ENCODE peak calls at places on chromosomes 6 and 20, in five cellular contexts. D is HepG2, S is GM23338, H is HL-60, C is K562. U is an unnamed sample.

GRCh38 chr20:24676353-24676977 is 207.0 kb downstream of the SYNDIG1 start:
- DNase-seq in C (no peak), H (no peak), S (no peak), D (no peak), U (no peak)

GRCh38 chr6:75748743-75749538 is at the start of gene MYO6:
- DNase-seq in H (no peak), D (peak; percentile 26), C (peak; percentile 73), S (peak; percentile 80), U (no peak)

GRCh38 chr6:132190097-132190814 is 211.0 kb downstream of the MOXD1 start:
- DNase-seq in D (no peak), S (no peak), C (no peak), H (no peak), U (peak; percentile 12)

GRCh38 chr20:3890410-3890751 is 1.2 kb downstream of the PANK2 start:
- DNase-seq in H (no peak), C (no peak), S (peak; percentile 55), D (peak; percentile 48), U (no peak)

GRCh38 chr6:44920952-44921491 is 407.1 kb upstream of the RUNX2 start:
- DNase-seq in S (no peak), C (peak; percentile 16), D (peak; percentile 81), H (no peak), U (no peak)

GRCh38 chr20:45336530-45337366 is 11.5 kb downstream of the SDC4 start:
- DNase-seq in S (no peak), C (no peak), D (peak; percentile 88), H (no peak), U (peak; percentile 87)

GRCh38 chr6:36577298-36577697 is 16.9 kb upstream of the SRSF3 start:
- DNase-seq in C (peak; percentile 61), H (no peak), D (peak; percentile 75), S (no peak), U (no peak)

GRCh38 chr6:246349-246748 is 45.9 kb upstream of the DUSP22 start:
- DNase-seq in D (no peak), C (no peak), H (no peak), S (no peak), U (no peak)

GRCh38 chr6:11613858-11614257 is 76.3 kb downstream of the TMEM170B start:
- DNase-seq in C (no peak), S (no peak), D (no peak), H (no peak), U (no peak)

GRCh38 chr6:52373294-52373693 is 11.3 kb downstream of the PAQR8 start:
- DNase-seq in H (no peak), S (no peak), D (no peak), C (no peak), U (no peak)

GRCh38 chr20:63974402-63975200 is 4.8 kb downstream of the SAMD10 start:
- DNase-seq in S (no peak), H (no peak), D (no peak), C (no peak), U (no peak)

GRCh38 chr20:5865604-5866003 is 84.7 kb downstream of the TRMT6 start:
- DNase-seq in H (no peak), S (no peak), C (no peak), D (no peak), U (no peak)

GRCh38 chr6:153436346-153436745 is 305.3 kb upstream of the RGS17 start:
- DNase-seq in S (peak; percentile 43), C (no peak), H (no peak), D (no peak), U (no peak)

GRCh38 chr6:40852667-40853383 is 186.2 kb downstream of the UNC5CL start:
- DNase-seq in H (peak; percentile 14), C (peak; percentile 63), S (peak; percentile 67), D (peak; percentile 26), U (no peak)

GRCh38 chr6:82017316-82017715 is 230.2 kb downstream of the IBTK start:
- DNase-seq in S (peak; percentile 54), H (no peak), D (peak; percentile 79), C (no peak), U (no peak)
- TF ChIP-seq POLR2AphosphoS5 in S (no peak), H (no peak), D (no peak), C (no peak), U (no peak)

DNA sequence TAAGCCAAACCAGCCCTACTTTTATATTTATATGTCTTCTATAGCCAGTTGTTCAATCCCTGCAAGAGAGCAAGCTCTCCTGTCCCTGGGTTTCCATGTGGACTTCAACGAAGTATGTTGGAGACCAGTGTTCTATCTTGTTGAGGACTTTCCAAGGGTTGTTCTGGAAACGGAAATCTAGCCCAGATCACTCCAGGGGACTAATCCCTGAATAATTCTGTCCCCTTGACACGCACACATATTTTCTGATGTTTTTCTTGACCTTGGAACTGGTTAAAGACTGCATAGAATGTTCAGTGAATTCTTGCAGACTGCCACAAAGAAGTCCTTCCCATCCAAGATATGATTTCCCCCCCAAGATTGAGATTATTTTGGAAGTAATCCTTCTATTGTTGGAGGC is 9.5 kb upstream of the MYLK2 start:
- DNase-seq in D (no peak), S (no peak), C (no peak), H (no peak), U (no peak)
- TF ChIP-seq REST in D (no peak), S (no peak), C (no peak), H (no peak), U (no peak)

GRCh38 chr6:92879526-92879925 is 539.8 kb downstream of the EPHA7 start:
- DNase-seq in C (no peak), D (no peak), H (no peak), S (no peak), U (no peak)
- H3K4me3 ChIP-seq in C (no peak overlapping the region), D (no peak overlapping the region), H (no peak overlapping the region), S (no peak overlapping the region), U (no peak overlapping the region)

DNA sequence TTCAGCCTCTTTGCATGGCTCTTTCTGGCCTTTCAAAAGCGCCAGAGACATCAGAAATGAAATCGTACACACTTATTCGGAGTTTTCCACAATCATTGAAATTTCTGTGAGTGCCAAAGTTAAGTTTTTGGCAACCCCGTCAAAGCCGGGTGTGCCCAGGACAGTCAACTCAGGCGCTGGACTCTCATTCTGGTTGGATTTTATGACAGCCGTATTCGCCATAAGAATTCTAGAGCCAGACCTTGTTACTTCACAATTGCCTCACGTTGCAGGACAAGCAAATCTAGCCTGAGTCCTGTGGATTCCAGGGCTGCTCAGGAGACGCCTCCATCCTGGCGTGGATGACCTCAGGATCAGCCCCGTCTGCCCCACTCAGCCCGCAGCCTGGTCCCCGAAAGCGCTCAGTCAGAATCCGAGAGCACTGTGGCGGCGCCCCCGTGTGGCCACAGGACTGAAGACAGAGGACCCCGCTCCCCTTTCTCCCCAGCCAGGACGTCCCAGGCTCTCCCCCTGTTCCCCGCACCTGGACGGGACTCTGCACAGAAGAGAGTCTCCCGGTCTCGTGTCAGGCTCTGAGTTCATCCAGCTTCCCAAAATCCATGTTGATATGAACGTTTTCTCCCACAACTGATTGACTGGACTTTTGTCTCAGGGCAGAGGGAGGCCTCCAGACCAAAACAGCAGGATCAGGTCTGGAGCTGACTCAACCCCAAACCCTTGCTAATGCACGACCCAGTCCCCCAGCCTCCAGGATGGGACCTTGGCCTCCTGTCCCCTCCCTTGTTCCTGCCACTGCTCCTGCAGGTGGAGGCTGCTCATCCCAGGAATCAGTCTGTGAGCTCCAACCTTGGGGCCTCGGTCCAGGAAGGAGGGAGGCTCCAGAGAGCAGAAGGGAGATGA is 38.2 kb downstream of the MICA start:
- DNase-seq in D (peak; percentile 60), H (peak; percentile 34), C (peak; percentile 88), S (peak; percentile 96), U (peak; percentile 39)
- TF ChIP-seq POLR2AphosphoS5 in D (no peak), H (no peak), C (no peak), S (no peak), U (no peak)

GRCh38 chr20:53294804-53295203 is 298.8 kb downstream of the ZNF217 start:
- DNase-seq in D (no peak), H (no peak), S (no peak), C (no peak), U (no peak)
- TF ChIP-seq REST in D (no peak), H (no peak), S (no peak), C (no peak), U (no peak)

DNA sequence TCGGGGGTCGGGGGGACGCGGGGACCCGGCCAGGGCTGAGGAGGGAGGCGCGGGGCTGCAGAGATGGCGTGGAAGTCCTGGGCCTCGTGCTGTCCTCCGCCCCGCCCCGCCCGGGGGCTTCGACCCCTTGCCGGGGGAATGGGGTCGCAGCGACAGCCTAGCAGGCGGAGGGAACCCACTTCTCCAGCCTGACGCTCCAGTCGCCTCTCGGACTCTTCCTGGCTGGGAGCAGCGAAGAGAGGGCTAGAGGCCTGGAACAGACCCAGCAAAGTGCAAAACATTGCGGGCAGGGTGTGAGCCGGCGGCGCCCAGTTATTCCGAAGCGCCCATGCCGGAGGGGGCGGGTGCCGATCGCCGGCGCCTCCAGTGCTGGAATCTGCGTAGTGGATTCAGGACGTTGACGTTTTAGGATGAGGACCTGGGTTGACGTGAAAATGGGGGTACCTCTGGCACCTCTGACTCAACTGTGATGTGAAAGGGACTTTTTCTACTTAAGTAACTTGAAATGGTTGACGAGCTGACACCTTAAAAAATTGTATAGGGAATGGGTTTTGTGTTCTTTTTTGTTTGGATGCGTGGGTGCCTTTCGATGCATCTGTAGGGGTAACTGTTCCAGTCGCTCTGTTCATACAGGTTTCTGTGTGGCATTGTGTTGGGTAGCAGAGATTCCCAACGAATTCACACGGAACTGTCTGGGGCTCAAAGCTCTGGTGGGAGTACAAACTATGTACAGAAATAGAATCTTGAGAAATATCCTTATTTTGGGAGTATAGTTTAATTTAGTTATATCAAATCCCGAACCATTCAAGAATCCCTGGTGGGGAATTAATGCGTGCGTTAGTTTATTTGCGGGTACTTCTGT is 1.4 kb downstream of the SLC35F1 start:
- DNase-seq in S (peak; percentile 60), C (no peak), H (no peak), D (no peak), U (no peak)
- H3K4me3 ChIP-seq in S (peak overlapping the region; percentile 80), C (no peak overlapping the region), H (peak overlapping the region; percentile 47), D (no peak overlapping the region), U (no peak overlapping the region)

U was measured in Panc1.